ENCODE peak calls at places on chromosomes 1 and 21, in five cellular contexts. U is ovary, X is foreskin fibroblast, S is AG04450, J is foreskin keratinocyte. V is an unnamed sample.

GRCh38 chr1:116569776-116570357 is 959 bp downstream of the CD58 start:
- DNase-seq in U (peak), X (no peak), S (no peak), J (no peak), V (no peak)

GRCh38 chr1:40783001-40783905 is at the start of gene KCNQ4:
- DNase-seq in U (peak), X (no peak), S (no peak), J (no peak), V (no peak)

GRCh38 chr1:56820755-56821461 is 1.7 kb upstream of the FYB2 start:
- DNase-seq in U (peak), X (peak), S (peak), J (no peak), V (peak)

GRCh38 chr1:60419023-60419422 is 345.5 kb upstream of the C1orf87 start:
- DNase-seq in U (no peak), X (no peak), S (no peak), J (no peak), V (no peak)

GRCh38 chr1:171563675-171564074 is 58.4 kb upstream of the MYOCOS start:
- DNase-seq in U (no peak), X (no peak), S (peak), J (peak), V (no peak)

GRCh38 chr1:93448983-93449805 is 1.3 kb downstream of the FNBP1L start:
- DNase-seq in U (no peak), X (peak), S (no peak), J (peak), V (no peak)

GRCh38 chr1:11579506-11579905 is 74.7 kb downstream of the FBXO2 start:
- DNase-seq in U (no peak), X (no peak), S (no peak), J (no peak), V (no peak)

GRCh38 chr1:206907304-206907991 is 10.2 kb downstream of the IL24 start:
- DNase-seq in U (no peak), X (no peak), S (no peak), J (no peak), V (no peak)

GRCh38 chr1:188128761-188129160 is 1300.0 kb downstream of the PLA2G4A start:
- DNase-seq in U (no peak), X (peak), S (no peak), J (peak), V (no peak)

GRCh38 chr1:201741763-201742342 is 87.1 kb upstream of the IPO9 start:
- DNase-seq in U (no peak), X (no peak), S (no peak), J (no peak), V (no peak)

GRCh38 chr1:225655509-225656258 is 2.8 kb upstream of the ENAH start:
- DNase-seq in U (peak), X (peak), S (peak), J (peak), V (peak)

GRCh38 chr1:5998906-5999301 is 6.7 kb upstream of the NPHP4 start:
- DNase-seq in U (no peak), X (no peak), S (no peak), J (no peak), V (no peak)

GRCh38 chr1:226820935-226821718 is 49.3 kb upstream of the PSEN2 start:
- DNase-seq in U (peak), X (peak), S (peak), J (peak), V (peak)

GRCh38 chr1:51671527-51672325 is 54.8 kb downstream of the OSBPL9 start:
- DNase-seq in U (no peak), X (peak), S (peak), J (no peak), V (no peak)

GRCh38 chr1:58823481-58824010 is 39.7 kb upstream of the JUN start:
- DNase-seq in U (no peak), X (peak), S (peak), J (peak), V (no peak)

GRCh38 chr21:41169701-41170100 is 1.7 kb downstream of the BACE2 start:
- DNase-seq in U (no peak), X (no peak), S (no peak), J (no peak), V (no peak)

GRCh38 chr1:221606216-221606615 is 135.7 kb downstream of the DUSP10 start:
- DNase-seq in U (no peak), X (no peak), S (no peak), J (no peak), V (no peak)

GRCh38 chr1:20100632-20101355 is 18.5 kb downstream of the PLA2G2D start:
- DNase-seq in U (peak), X (peak), S (peak), J (peak), V (no peak)

GRCh38 chr21:38913120-38913975 is 107.6 kb downstream of the ETS2 start:
- DNase-seq in U (peak), X (peak), S (peak), J (peak), V (no peak)

GRCh38 chr21:44984792-44985440 is 45.1 kb downstream of the SLX9 start:
- DNase-seq in U (no peak), X (no peak), S (no peak), J (no peak), V (no peak)

DNA sequence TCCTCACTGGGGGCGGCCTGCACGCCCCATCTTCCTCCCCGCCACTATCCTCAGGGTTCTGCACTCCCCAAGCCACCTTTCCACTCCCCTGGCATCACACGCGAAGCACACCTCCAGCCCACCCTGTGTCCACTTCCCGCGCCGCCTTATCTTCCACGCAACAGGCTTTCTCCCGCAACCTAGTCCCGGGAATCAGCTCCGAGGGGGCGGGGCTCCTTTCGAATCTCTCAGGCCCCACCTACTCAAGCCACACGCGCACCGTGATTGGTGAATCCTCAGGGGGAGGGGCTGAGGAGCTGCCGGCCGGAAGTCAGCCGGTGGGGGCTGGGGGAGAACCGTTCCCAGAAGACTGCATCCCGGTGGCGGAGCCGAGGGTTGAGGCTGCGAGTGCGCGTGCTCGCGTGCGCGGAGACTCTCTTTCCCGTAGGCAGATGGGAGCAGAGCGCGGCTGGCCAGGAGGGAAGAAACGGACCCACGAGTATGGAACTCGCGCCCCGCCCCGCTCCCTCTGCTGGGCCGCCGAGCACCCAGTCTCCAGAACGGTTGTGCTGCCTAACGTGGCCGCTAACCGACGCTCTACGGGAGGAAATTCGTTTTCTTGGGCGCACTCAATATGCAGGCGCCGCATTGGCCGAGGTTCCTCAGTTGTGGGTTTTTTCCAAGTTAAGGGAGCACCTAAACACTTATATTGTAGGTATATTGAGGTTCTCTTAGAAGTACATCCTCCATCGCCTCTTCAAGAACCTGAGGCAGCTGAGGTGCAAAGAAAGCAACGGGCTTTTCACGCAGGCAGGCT is at the start of gene PSRC1:
- DNase-seq in U (peak), X (peak), S (peak), J (peak), V (peak)
- TF ChIP-seq CTCF in U (no peak), X (peak), S (peak), J (peak), V (peak)

GRCh38 chr1:156618853-156619581 is at the start of gene HAPLN2:
- DNase-seq in U (no peak), X (no peak), S (no peak), J (no peak), V (no peak)
- TF ChIP-seq CTCF in U (no peak), X (peak), S (peak), J (peak), V (peak)

GRCh38 chr1:37858931-37859506 is 373 bp downstream of the MTF1 start:
- DNase-seq in U (no peak), X (peak), S (no peak), J (no peak), V (no peak)

GRCh38 chr1:37861151-37861550 is 1.8 kb upstream of the MTF1 start:
- DNase-seq in U (no peak), X (peak), S (no peak), J (peak), V (no peak)

GRCh38 chr1:37862330-37862729 is 2.9 kb upstream of the MTF1 start:
- DNase-seq in U (no peak), X (no peak), S (no peak), J (peak), V (no peak)

GRCh38 chr1:37859507-37860345 is at the start of gene MTF1:
- DNase-seq in U (peak), X (peak), S (peak), J (peak), V (peak)

DNA sequence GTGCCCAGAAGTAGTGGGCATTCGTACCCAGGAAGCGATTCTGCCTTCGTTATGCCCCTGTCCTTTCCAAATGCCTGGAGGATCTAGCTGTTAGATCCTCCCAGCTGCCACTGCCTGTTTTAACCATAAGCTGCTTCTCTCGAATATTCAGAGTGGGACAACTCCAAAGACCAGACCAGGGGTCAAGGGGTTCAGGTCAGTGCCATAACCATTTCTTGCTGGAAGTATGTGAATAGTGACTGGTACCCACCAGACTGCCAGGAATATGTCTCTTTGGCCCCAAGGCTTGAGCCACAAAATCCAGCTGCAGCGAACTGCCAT is 914 bp upstream of the MTF1 start:
- DNase-seq in U (no peak), X (no peak), S (no peak), J (no peak), V (no peak)
- TF ChIP-seq CTCF in U (no peak), X (no peak), S (no peak), J (no peak), V (no peak)

GRCh38 chr21:31266241-31266640 is 77.8 kb downstream of the TIAM1 start:
- DNase-seq in U (no peak), X (no peak), S (no peak), J (no peak), V (no peak)

GRCh38 chr21:31265293-31265692 is 78.8 kb downstream of the TIAM1 start:
- DNase-seq in U (no peak), X (no peak), S (no peak), J (no peak), V (no peak)

GRCh38 chr21:31262728-31263127 is 81.3 kb downstream of the TIAM1 start:
- DNase-seq in U (no peak), X (no peak), S (no peak), J (no peak), V (no peak)

GRCh38 chr21:31261759-31262158 is 82.3 kb downstream of the TIAM1 start:
- DNase-seq in U (no peak), X (no peak), S (no peak), J (no peak), V (no peak)

DNA sequence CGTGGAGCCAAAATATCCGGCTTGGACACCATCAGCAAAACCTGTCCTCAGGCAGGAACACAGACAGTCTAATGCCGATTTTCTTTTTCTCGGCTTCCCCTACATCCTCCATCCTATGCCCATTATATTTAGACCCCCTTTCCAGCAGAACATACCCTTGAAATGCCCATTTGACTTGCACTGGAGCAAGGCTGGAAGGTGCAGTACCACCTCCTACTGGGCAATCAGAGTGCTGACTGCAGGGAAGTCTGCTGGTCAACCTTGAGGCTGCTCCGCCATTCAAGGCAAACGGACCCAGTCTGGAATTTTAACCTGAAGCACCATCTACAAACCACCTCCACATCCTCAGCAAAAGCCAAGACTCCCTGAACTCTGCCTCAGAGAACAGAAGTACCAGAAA is 79.5 kb downstream of the TIAM1 start:
- DNase-seq in U (no peak), X (no peak), S (no peak), J (no peak), V (no peak)
- TF ChIP-seq CTCF in U (no peak), X (no peak), S (no peak), J (peak), V (no peak)

GRCh38 chr1:66256629-66257575 is 277.1 kb upstream of the SGIP1 start:
- DNase-seq in U (no peak), X (no peak), S (no peak), J (no peak), V (no peak)
- TF ChIP-seq CTCF in U (no peak), X (no peak), S (no peak), J (no peak), V (no peak)

GRCh38 chr21:32578107-32578691 is 7.1 kb downstream of the TCP10L start:
- DNase-seq in U (no peak), X (no peak), S (no peak), J (no peak), V (no peak)
- TF ChIP-seq CTCF in U (no peak), X (peak), S (peak), J (peak), V (peak)

DNA sequence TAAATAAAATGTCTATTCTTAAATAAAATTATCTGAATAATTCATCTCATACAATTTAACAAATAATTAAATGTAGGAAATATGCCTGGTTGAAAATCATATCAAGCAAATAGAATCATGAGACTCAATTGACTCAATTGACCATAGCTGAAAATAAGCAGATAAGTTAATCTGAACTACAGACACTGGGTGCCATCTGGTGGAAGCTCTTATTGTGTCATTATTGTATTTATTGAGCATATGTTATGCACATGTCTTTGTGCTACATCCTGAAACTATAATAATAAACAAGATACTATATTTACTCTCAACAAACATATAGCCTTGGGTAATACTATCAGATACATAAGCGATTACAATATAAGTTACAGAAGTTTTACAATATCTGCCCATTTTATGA is 41.0 kb downstream of the BRINP3 start:
- DNase-seq in U (no peak), X (peak), S (peak), J (no peak), V (no peak)
- TF ChIP-seq CTCF in U (no peak), X (no peak), S (peak), J (peak), V (no peak)

GRCh38 chr1:45684402-45684801 is 1.9 kb downstream of the GPBP1L1 start:
- DNase-seq in U (no peak), X (no peak), S (no peak), J (no peak), V (no peak)

GRCh38 chr1:45686081-45687013 is at the start of gene GPBP1L1:
- DNase-seq in U (peak), X (peak), S (peak), J (peak), V (peak)

GRCh38 chr1:45685308-45686080 is 839 bp downstream of the GPBP1L1 start:
- DNase-seq in U (no peak), X (no peak), S (no peak), J (no peak), V (no peak)

GRCh38 chr1:45687014-45687752 is 798 bp upstream of the TMEM69 start:
- DNase-seq in U (peak), X (peak), S (peak), J (peak), V (peak)

GRCh38 chr1:45687753-45688737 is at the start of gene TMEM69:
- DNase-seq in U (peak), X (peak), S (peak), J (peak), V (peak)
- TF ChIP-seq CTCF in U (no peak), X (no peak), S (peak), J (no peak), V (no peak)

GRCh38 chr1:230569201-230569600 is 73.1 kb upstream of the COG2 start:
- DNase-seq in U (no peak), X (no peak), S (no peak), J (no peak), V (no peak)

GRCh38 chr1:230570724-230571390 is 71.4 kb upstream of the COG2 start:
- DNase-seq in U (no peak), X (no peak), S (no peak), J (no peak), V (no peak)

GRCh38 chr1:230573647-230574046 is 68.6 kb upstream of the COG2 start:
- DNase-seq in U (no peak), X (no peak), S (no peak), J (no peak), V (no peak)

GRCh38 chr1:230574502-230574901 is 67.8 kb upstream of the COG2 start:
- DNase-seq in U (no peak), X (no peak), S (no peak), J (no peak), V (no peak)

GRCh38 chr1:230572121-230573083 is 69.9 kb upstream of the COG2 start:
- DNase-seq in U (no peak), X (no peak), S (no peak), J (peak), V (no peak)
- TF ChIP-seq CTCF in U (no peak), X (no peak), S (no peak), J (no peak), V (no peak)

V was measured in AG09319.